ENCODE peak calls at places on chromosome 19, in four cellular contexts. One of them, this sample, is unnamed.

GRCh38 chr19:2887391-2887914 is 13.3 kb upstream of the ZNF57 start:
- DNase-seq in small intestine: peak
- DNase-seq in aorta: peak
- DNase-seq in dorsolateral prefrontal cortex: peak
- DNase-seq in this sample: peak

GRCh38 chr19:12955996-12956395 is 1.0 kb downstream of the GADD45GIP1 start:
- DNase-seq in aorta: no peak
- DNase-seq in small intestine: no peak
- DNase-seq in dorsolateral prefrontal cortex: no peak
- DNase-seq in this sample: no peak

GRCh38 chr19:56748443-56748842 is 76.9 kb upstream of the ZNF835 start:
- DNase-seq in dorsolateral prefrontal cortex: peak
- DNase-seq in aorta: no peak
- DNase-seq in small intestine: no peak
- DNase-seq in this sample: no peak

GRCh38 chr19:38285567-38285966 is 18.5 kb upstream of the C19orf33 start:
- DNase-seq in dorsolateral prefrontal cortex: no peak
- DNase-seq in aorta: no peak
- DNase-seq in small intestine: no peak
- DNase-seq in this sample: no peak

GRCh38 chr19:19997656-19998268 is 41.5 kb downstream of the ZNF682 start:
- DNase-seq in aorta: no peak
- DNase-seq in small intestine: no peak
- DNase-seq in dorsolateral prefrontal cortex: peak
- DNase-seq in this sample: no peak

GRCh38 chr19:2661615-2662014 is 40.9 kb downstream of the GNG7 start:
- DNase-seq in dorsolateral prefrontal cortex: no peak
- DNase-seq in aorta: no peak
- DNase-seq in small intestine: no peak
- DNase-seq in this sample: no peak

GRCh38 chr19:12828494-12828893 is 5.9 kb downstream of the RTBDN start:
- DNase-seq in dorsolateral prefrontal cortex: no peak
- DNase-seq in small intestine: peak
- DNase-seq in aorta: no peak
- DNase-seq in this sample: no peak

GRCh38 chr19:33440241-33440640 is 66.7 kb downstream of the CEBPG start:
- DNase-seq in small intestine: no peak
- DNase-seq in dorsolateral prefrontal cortex: no peak
- DNase-seq in aorta: peak
- DNase-seq in this sample: no peak

GRCh38 chr19:50639121-50640112 is at the start of gene SYT3:
- DNase-seq in dorsolateral prefrontal cortex: peak
- DNase-seq in aorta: peak
- DNase-seq in small intestine: no peak
- DNase-seq in this sample: no peak

GRCh38 chr19:43656436-43656835 is 13.5 kb downstream of the PLAUR start:
- DNase-seq in small intestine: no peak
- DNase-seq in dorsolateral prefrontal cortex: no peak
- DNase-seq in aorta: no peak
- DNase-seq in this sample: no peak

GRCh38 chr19:12867120-12868099 is 13.8 kb downstream of the DNASE2 start:
- DNase-seq in dorsolateral prefrontal cortex: no peak
- DNase-seq in small intestine: peak
- DNase-seq in aorta: peak
- DNase-seq in this sample: no peak

GRCh38 chr19:2053601-2054389 is 2.8 kb upstream of the MKNK2 start:
- DNase-seq in aorta: no peak
- DNase-seq in small intestine: no peak
- DNase-seq in dorsolateral prefrontal cortex: no peak
- DNase-seq in this sample: peak

GRCh38 chr19:54517483-54517882 is 14.9 kb downstream of the LAIR2 start:
- DNase-seq in aorta: no peak
- DNase-seq in small intestine: peak
- DNase-seq in dorsolateral prefrontal cortex: peak
- DNase-seq in this sample: no peak

GRCh38 chr19:49128545-49129237 is 9.3 kb downstream of the PPFIA3 start:
- DNase-seq in dorsolateral prefrontal cortex: no peak
- DNase-seq in aorta: no peak
- DNase-seq in small intestine: no peak
- DNase-seq in this sample: no peak

GRCh38 chr19:41883821-41884733 is 1.1 kb downstream of the ARHGEF1 start:
- DNase-seq in small intestine: peak
- DNase-seq in dorsolateral prefrontal cortex: peak
- DNase-seq in aorta: peak
- DNase-seq in this sample: peak

GRCh38 chr19:54882758-54883157 is 8.7 kb downstream of the FCAR start:
- DNase-seq in dorsolateral prefrontal cortex: no peak
- DNase-seq in small intestine: no peak
- DNase-seq in aorta: no peak
- DNase-seq in this sample: no peak

GRCh38 chr19:35350591-35350990 is 2.9 kb downstream of the FFAR1 start:
- DNase-seq in dorsolateral prefrontal cortex: no peak
- DNase-seq in aorta: peak
- DNase-seq in small intestine: no peak
- DNase-seq in this sample: peak

GRCh38 chr19:4066176-4066606 is 508 bp downstream of the ZBTB7A start:
- DNase-seq in dorsolateral prefrontal cortex: no peak
- DNase-seq in aorta: peak
- DNase-seq in small intestine: no peak
- DNase-seq in this sample: peak

GRCh38 chr19:4067396-4068057 is 828 bp upstream of the ZBTB7A start:
- DNase-seq in dorsolateral prefrontal cortex: no peak
- DNase-seq in small intestine: no peak
- DNase-seq in aorta: peak
- DNase-seq in this sample: no peak

GRCh38 chr19:4066682-4067395 is at the start of gene ZBTB7A:
- DNase-seq in aorta: peak
- DNase-seq in dorsolateral prefrontal cortex: peak
- DNase-seq in small intestine: peak
- DNase-seq in this sample: peak

GRCh38 chr19:4069331-4069959 is 2.7 kb upstream of the ZBTB7A start:
- DNase-seq in dorsolateral prefrontal cortex: no peak
- DNase-seq in small intestine: no peak
- DNase-seq in aorta: peak
- DNase-seq in this sample: no peak

DNA sequence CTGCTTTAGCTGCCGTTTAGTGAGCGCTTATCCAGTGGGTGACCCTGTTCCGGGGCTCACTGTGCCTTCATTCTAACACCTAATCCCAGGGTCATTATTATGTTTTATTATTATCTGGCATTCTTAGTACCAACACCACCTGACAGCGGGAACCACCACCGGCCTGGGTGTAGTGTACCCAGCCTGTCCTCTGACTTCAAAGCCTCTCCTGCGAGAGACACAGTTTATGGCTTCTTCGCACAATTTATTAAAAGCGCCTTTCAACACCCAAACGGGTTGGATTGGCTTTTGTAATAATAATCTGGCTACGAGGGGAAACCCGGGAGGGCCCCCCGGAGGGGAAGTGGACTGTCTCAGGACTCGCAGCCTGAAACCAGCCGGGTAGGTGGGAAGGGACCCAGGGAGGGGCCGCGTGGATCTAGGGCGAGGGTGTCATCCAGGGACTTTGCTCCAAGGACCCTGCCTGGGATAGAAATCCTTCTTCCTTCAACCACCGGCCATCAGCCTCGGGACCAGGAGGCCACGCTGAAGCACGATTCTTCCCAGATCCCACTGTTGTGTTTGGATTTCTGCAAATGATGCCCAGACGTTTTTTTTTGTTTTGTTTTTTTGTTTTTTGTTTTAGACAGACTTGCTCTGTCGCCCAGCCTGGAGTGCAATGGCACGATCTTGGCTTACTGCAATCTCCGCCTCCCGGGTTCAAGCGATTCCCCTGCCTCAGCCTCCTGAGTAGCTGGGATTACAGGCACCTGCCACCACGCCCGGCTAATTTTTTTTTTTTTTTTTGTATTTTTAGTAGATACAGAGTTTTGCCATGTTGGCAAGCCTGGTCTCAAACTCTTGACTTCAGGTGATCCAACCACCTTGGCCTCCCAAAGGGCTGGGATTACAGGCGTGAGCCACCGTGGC is 1.6 kb upstream of the ZBTB7A start:
- DNase-seq in small intestine: peak
- DNase-seq in aorta: no peak
- DNase-seq in dorsolateral prefrontal cortex: no peak
- DNase-seq in this sample: no peak
- H3K27ac ChIP-seq in small intestine: peak
- H3K27ac ChIP-seq in aorta: no peak
- H3K27ac ChIP-seq in dorsolateral prefrontal cortex: peak
- H3K27ac ChIP-seq in this sample: peak

DNA sequence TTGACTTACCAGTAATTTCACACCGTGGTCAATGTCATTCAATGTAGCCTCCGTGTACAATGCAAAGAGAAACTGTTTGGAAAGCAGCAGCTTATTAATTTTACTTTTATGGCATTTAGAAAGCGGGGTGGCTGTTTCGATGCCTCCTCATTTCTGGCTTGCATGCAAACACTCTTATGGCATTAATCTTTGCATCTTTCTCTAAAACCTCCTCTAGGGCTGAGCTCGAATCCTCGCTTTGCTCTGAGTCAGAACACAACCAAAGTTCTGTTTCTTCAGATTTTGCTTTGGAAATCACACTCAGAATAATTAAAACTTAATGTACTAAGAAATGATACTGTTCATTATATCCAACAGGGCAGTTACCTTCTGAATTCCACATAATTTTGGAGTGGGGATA is 77.0 kb downstream of the ZNF536 start:
- DNase-seq in aorta: peak
- DNase-seq in dorsolateral prefrontal cortex: no peak
- DNase-seq in small intestine: no peak
- DNase-seq in this sample: no peak
- H3K27ac ChIP-seq in aorta: no peak
- H3K27ac ChIP-seq in dorsolateral prefrontal cortex: peak
- H3K27ac ChIP-seq in small intestine: no peak
- H3K27ac ChIP-seq in this sample: no peak

GRCh38 chr19:16200038-16200775 is 2.5 kb downstream of the AP1M1 start:
- DNase-seq in aorta: peak
- DNase-seq in dorsolateral prefrontal cortex: no peak
- DNase-seq in small intestine: peak
- DNase-seq in this sample: peak

GRCh38 chr19:16199275-16199932 is 1.7 kb downstream of the AP1M1 start:
- DNase-seq in small intestine: no peak
- DNase-seq in dorsolateral prefrontal cortex: no peak
- DNase-seq in aorta: peak
- DNase-seq in this sample: no peak

GRCh38 chr19:16197188-16197621 is 506 bp upstream of the AP1M1 start:
- DNase-seq in small intestine: peak
- DNase-seq in aorta: no peak
- DNase-seq in dorsolateral prefrontal cortex: no peak
- DNase-seq in this sample: peak

GRCh38 chr19:16198363-16198636 is 589 bp downstream of the AP1M1 start:
- DNase-seq in dorsolateral prefrontal cortex: no peak
- DNase-seq in small intestine: peak
- DNase-seq in aorta: no peak
- DNase-seq in this sample: no peak

GRCh38 chr19:16197622-16198362 is at the start of gene AP1M1:
- DNase-seq in dorsolateral prefrontal cortex: peak
- DNase-seq in small intestine: peak
- DNase-seq in aorta: peak
- DNase-seq in this sample: peak
- H3K27ac ChIP-seq in dorsolateral prefrontal cortex: peak
- H3K27ac ChIP-seq in small intestine: peak
- H3K27ac ChIP-seq in aorta: no peak
- H3K27ac ChIP-seq in this sample: peak

DNA sequence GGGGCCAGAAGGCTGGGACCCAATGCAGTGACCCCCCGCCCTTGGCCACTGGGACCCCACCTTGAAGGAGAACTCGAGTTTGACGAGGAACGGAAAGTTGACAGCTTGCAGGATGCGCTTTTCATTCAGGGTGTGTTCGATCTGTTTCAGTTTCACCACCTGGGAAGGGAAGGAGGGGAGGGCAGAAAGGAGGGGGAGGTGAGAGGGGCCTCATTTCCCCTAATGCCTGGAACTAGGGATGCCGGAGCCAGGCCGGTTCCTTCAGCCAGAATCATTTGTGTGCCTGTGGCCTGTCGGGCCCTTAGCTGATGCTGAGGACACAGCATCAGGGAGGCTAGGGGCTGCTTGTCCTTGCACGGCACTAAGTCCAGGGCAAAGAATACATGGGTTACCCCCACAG is 12.2 kb upstream of the SAMD1 start:
- DNase-seq in small intestine: no peak
- DNase-seq in aorta: no peak
- DNase-seq in dorsolateral prefrontal cortex: no peak
- DNase-seq in this sample: no peak
- H3K27ac ChIP-seq in small intestine: no peak
- H3K27ac ChIP-seq in aorta: no peak
- H3K27ac ChIP-seq in dorsolateral prefrontal cortex: no peak
- H3K27ac ChIP-seq in this sample: peak

DNA sequence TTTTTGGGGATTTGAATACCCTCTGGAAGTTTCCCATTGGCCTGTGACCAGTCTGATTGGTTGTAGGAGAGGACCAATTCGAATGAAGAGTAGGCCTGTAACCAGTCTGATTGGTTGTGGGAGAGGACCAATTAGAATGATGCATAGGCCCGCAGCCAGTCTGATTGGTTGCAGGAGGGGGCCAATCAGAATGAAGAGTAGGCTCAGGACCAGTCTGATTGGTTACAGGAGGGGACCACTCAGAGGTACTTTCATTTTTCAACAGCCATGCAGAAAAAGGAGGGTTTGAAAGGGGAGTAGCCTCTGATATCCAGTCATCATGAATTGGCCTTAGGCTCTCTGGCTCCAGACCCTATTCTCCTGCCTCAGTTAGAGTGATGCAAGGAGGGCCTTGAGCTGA is 30.4 kb upstream of the SLC1A5 start:
- DNase-seq in small intestine: no peak
- DNase-seq in aorta: no peak
- DNase-seq in dorsolateral prefrontal cortex: no peak
- DNase-seq in this sample: no peak
- H3K27ac ChIP-seq in small intestine: no peak
- H3K27ac ChIP-seq in aorta: no peak
- H3K27ac ChIP-seq in dorsolateral prefrontal cortex: no peak
- H3K27ac ChIP-seq in this sample: no peak

This sample was measured in tibial artery.